ENCODE peak calls at places on chromosomes 7 and 10, in seven cellular contexts. One of them, this sample, is unnamed.

GRCh38 chr7:43570688-43571365 is 12.1 kb upstream of the STK17A start:
- DNase-seq in AG04450: no peak
- DNase-seq in body of pancreas: no peak
- DNase-seq in ovary: no peak
- DNase-seq in lower lobe of right lung: no peak
- DNase-seq in CD8-positive, alpha-beta T cell: no peak
- DNase-seq in tibial nerve: no peak
- DNase-seq in this sample: no peak

GRCh38 chr7:40058636-40059035 is 75.8 kb downstream of the MPLKIP start:
- DNase-seq in AG04450: no peak
- DNase-seq in body of pancreas: no peak
- DNase-seq in ovary: no peak
- DNase-seq in lower lobe of right lung: no peak
- DNase-seq in CD8-positive, alpha-beta T cell: no peak
- DNase-seq in tibial nerve: no peak
- DNase-seq in this sample: no peak

GRCh38 chr7:151017370-151017952 is 6.8 kb downstream of the ATG9B start:
- DNase-seq in AG04450: no peak
- DNase-seq in body of pancreas: no peak
- DNase-seq in ovary: no peak
- DNase-seq in lower lobe of right lung: no peak
- DNase-seq in CD8-positive, alpha-beta T cell: no peak
- DNase-seq in tibial nerve: no peak
- DNase-seq in this sample: no peak

GRCh38 chr10:13589316-13589715 is 2.6 kb downstream of the PRPF18 start:
- DNase-seq in AG04450: no peak
- DNase-seq in body of pancreas: no peak
- DNase-seq in ovary: no peak
- DNase-seq in lower lobe of right lung: no peak
- DNase-seq in CD8-positive, alpha-beta T cell: no peak
- DNase-seq in tibial nerve: no peak
- DNase-seq in this sample: no peak

GRCh38 chr7:43926193-43927043 is at the start of gene UBE2D4:
- DNase-seq in AG04450: no peak
- DNase-seq in body of pancreas: peak; percentile 92
- DNase-seq in ovary: peak; percentile 85
- DNase-seq in lower lobe of right lung: peak; percentile 93
- DNase-seq in CD8-positive, alpha-beta T cell: peak; percentile 80
- DNase-seq in tibial nerve: peak; percentile 68
- DNase-seq in this sample: peak; percentile 81

GRCh38 chr7:37113661-37114355 is 334.9 kb downstream of the ELMO1 start:
- DNase-seq in AG04450: no peak
- DNase-seq in body of pancreas: no peak
- DNase-seq in ovary: no peak
- DNase-seq in lower lobe of right lung: no peak
- DNase-seq in CD8-positive, alpha-beta T cell: no peak
- DNase-seq in tibial nerve: no peak
- DNase-seq in this sample: no peak

GRCh38 chr10:79399242-79399831 is 46.1 kb downstream of the ZCCHC24 start:
- DNase-seq in AG04450: peak; percentile 92
- DNase-seq in body of pancreas: peak; percentile 76
- DNase-seq in ovary: peak; percentile 93
- DNase-seq in lower lobe of right lung: peak; percentile 86
- DNase-seq in CD8-positive, alpha-beta T cell: no peak
- DNase-seq in tibial nerve: peak; percentile 89
- DNase-seq in this sample: peak; percentile 92

GRCh38 chr10:72062341-72062740 is 26.0 kb downstream of the SPOCK2 start:
- DNase-seq in AG04450: no peak
- DNase-seq in body of pancreas: no peak
- DNase-seq in ovary: peak; percentile 32
- DNase-seq in lower lobe of right lung: no peak
- DNase-seq in CD8-positive, alpha-beta T cell: no peak
- DNase-seq in tibial nerve: no peak
- DNase-seq in this sample: no peak

GRCh38 chr10:101287922-101288638 is 58.8 kb upstream of the LBX1 start:
- DNase-seq in AG04450: no peak
- DNase-seq in body of pancreas: peak; percentile 37
- DNase-seq in ovary: no peak
- DNase-seq in lower lobe of right lung: no peak
- DNase-seq in CD8-positive, alpha-beta T cell: no peak
- DNase-seq in tibial nerve: no peak
- DNase-seq in this sample: no peak
- TF ChIP-seq CTCF in AG04450: peak; percentile 52
- TF ChIP-seq CTCF in body of pancreas: no peak
- TF ChIP-seq CTCF in ovary: no peak
- TF ChIP-seq CTCF in lower lobe of right lung: no peak
- TF ChIP-seq CTCF in CD8-positive, alpha-beta T cell: no peak
- TF ChIP-seq CTCF in tibial nerve: no peak
- TF ChIP-seq CTCF in this sample: no peak

GRCh38 chr10:6162589-6163356 is 40.0 kb upstream of the PFKFB3 start:
- DNase-seq in AG04450: no peak
- DNase-seq in body of pancreas: peak; percentile 34
- DNase-seq in ovary: peak; percentile 79
- DNase-seq in lower lobe of right lung: no peak
- DNase-seq in CD8-positive, alpha-beta T cell: no peak
- DNase-seq in tibial nerve: no peak
- DNase-seq in this sample: no peak
- H3K4me3 ChIP-seq in AG04450: no peak overlapping the region
- H3K4me3 ChIP-seq in body of pancreas: no peak overlapping the region
- H3K4me3 ChIP-seq in ovary: peak overlapping the region; percentile 75
- H3K4me3 ChIP-seq in lower lobe of right lung: peak overlapping the region; percentile 93
- H3K4me3 ChIP-seq in CD8-positive, alpha-beta T cell: peak overlapping the region; percentile 47
- H3K4me3 ChIP-seq in tibial nerve: peak overlapping the region; percentile 87
- H3K4me3 ChIP-seq in this sample: peak overlapping the region; percentile 97

DNA sequence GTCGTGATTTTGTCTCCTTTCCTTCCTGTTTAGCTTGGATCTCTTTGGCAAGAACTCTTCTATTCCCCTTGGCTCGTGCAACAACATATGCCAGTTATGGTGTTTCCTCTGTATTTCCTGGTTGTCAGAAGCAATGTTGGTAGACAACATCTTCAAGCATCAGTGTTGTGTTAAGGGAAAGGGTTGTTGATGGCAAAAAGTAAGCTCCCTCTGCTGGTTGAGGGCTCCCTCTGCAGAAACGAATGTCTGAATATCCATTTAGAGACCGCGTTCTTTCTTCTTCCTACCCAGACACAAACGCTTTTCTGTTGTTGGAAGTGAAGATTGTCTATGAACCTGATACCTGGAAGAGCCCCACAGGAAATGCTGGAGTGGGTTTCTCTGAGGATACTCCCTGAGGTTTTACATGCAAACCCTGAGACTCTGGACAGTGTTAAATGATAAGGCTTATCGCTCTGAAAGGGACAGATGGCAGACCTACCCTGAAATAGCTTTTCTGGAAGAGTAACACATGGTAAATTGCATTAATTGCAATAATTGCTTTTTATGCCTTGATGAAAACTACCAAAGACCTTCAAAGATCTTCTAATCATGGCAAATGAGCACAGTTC is 23.6 kb upstream of the C1QL3 start:
- DNase-seq in AG04450: no peak
- DNase-seq in body of pancreas: peak; percentile 10
- DNase-seq in ovary: no peak
- DNase-seq in lower lobe of right lung: no peak
- DNase-seq in CD8-positive, alpha-beta T cell: no peak
- DNase-seq in tibial nerve: no peak
- DNase-seq in this sample: no peak
- H3K27ac ChIP-seq in AG04450: no peak overlapping the region
- H3K27ac ChIP-seq in body of pancreas: no peak overlapping the region
- H3K27ac ChIP-seq in ovary: no peak overlapping the region
- H3K27ac ChIP-seq in lower lobe of right lung: no peak overlapping the region
- H3K27ac ChIP-seq in CD8-positive, alpha-beta T cell: no peak overlapping the region
- H3K27ac ChIP-seq in tibial nerve: no peak overlapping the region
- H3K27ac ChIP-seq in this sample: no peak overlapping the region

DNA sequence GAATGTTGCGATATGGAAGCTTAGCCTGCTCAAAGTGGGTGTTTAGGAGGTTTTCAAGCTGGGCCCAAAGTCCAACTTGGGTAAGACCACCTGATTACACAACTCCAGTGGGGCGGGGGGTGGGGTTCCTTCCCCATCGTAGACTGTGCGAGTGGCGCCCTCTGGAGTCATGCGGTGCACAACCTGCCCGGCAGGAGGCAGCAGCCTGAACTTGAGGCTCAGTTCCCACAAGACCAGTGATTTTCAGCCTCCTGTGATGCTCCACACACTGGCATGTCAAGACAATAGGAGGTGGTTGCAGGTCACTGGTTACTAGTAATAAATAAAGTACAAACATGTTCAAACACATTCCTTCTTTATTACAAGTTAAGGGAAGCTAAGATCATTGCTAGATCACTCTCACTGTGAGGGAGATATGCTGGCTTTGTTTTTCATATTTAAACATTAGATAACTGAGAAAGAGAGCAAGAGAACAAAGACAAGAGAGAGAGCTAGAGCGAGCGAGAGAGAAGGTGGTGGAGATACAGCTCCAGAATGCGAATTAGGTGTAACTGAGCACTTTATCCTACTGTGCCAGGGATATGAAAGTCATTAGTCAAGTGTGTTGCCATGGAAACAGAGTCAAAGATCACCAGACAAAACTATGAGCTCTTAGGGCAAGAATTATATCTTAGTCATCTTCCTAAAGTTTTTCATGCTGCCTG is 97.4 kb upstream of the BMPER start:
- DNase-seq in AG04450: no peak
- DNase-seq in body of pancreas: no peak
- DNase-seq in ovary: no peak
- DNase-seq in lower lobe of right lung: no peak
- DNase-seq in CD8-positive, alpha-beta T cell: no peak
- DNase-seq in tibial nerve: no peak
- DNase-seq in this sample: peak; percentile 18
- TF ChIP-seq CTCF in AG04450: peak; percentile 42
- TF ChIP-seq CTCF in body of pancreas: no peak
- TF ChIP-seq CTCF in ovary: no peak
- TF ChIP-seq CTCF in lower lobe of right lung: no peak
- TF ChIP-seq CTCF in CD8-positive, alpha-beta T cell: no peak
- TF ChIP-seq CTCF in tibial nerve: no peak
- TF ChIP-seq CTCF in this sample: peak; percentile 19

DNA sequence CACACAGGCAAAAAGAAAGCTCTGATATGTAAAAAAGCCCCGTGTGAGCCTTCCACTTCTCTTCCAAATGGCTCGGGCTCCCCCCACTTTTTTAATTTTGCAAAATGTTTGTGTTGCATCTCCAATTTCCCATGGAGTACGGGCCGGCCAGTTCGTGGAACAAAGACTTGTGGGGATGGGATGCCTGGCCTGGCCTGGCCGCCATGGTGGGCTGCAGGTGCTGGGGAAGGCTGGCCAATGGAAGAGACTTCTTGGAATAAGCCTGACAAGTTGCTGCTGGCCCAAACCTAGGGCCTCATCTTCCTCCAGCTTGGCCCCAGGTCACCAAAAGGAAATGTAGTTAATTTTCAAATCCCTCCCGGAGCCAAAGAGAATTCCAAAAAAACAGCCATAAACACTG is 129.0 kb upstream of the HABP2 start:
- DNase-seq in AG04450: no peak
- DNase-seq in body of pancreas: no peak
- DNase-seq in ovary: no peak
- DNase-seq in lower lobe of right lung: no peak
- DNase-seq in CD8-positive, alpha-beta T cell: no peak
- DNase-seq in tibial nerve: no peak
- DNase-seq in this sample: no peak
- H3K4me3 ChIP-seq in AG04450: no peak overlapping the region
- H3K4me3 ChIP-seq in body of pancreas: no peak overlapping the region
- H3K4me3 ChIP-seq in ovary: no peak overlapping the region
- H3K4me3 ChIP-seq in lower lobe of right lung: no peak overlapping the region
- H3K4me3 ChIP-seq in CD8-positive, alpha-beta T cell: no peak overlapping the region
- H3K4me3 ChIP-seq in tibial nerve: no peak overlapping the region
- H3K4me3 ChIP-seq in this sample: no peak overlapping the region

GRCh38 chr10:122254831-122255230 is 16.3 kb upstream of the BTBD16 start:
- DNase-seq in AG04450: no peak
- DNase-seq in body of pancreas: no peak
- DNase-seq in ovary: no peak
- DNase-seq in lower lobe of right lung: no peak
- DNase-seq in CD8-positive, alpha-beta T cell: no peak
- DNase-seq in tibial nerve: no peak
- DNase-seq in this sample: no peak
- H3K27ac ChIP-seq in AG04450: no peak overlapping the region
- H3K27ac ChIP-seq in body of pancreas: no peak overlapping the region
- H3K27ac ChIP-seq in ovary: no peak overlapping the region
- H3K27ac ChIP-seq in lower lobe of right lung: no peak overlapping the region
- H3K27ac ChIP-seq in CD8-positive, alpha-beta T cell: no peak overlapping the region
- H3K27ac ChIP-seq in tibial nerve: no peak overlapping the region
- H3K27ac ChIP-seq in this sample: peak overlapping the region; percentile 11

DNA sequence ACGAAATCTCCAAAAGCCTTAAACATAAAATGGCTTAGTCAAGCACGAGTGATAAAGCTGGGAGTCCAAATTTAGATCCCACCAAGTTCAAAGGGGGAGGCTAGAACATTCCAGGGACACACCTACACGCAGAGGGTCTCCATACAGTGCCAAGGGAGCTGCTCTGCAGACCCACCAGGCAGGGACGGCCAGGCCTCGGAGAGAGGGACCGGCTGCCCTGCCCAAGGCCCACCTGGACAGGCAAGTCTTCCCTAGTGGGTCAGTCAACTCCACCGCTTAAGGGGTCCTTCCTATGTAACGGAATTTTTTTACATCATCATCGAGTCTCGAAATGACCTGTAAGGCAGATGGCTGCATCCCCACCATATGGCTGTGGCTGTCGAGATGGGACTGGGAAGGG is 28.5 kb downstream of the AMZ1 start:
- DNase-seq in AG04450: no peak
- DNase-seq in body of pancreas: no peak
- DNase-seq in ovary: no peak
- DNase-seq in lower lobe of right lung: no peak
- DNase-seq in CD8-positive, alpha-beta T cell: no peak
- DNase-seq in tibial nerve: no peak
- DNase-seq in this sample: no peak
- TF ChIP-seq CTCF in AG04450: no peak
- TF ChIP-seq CTCF in body of pancreas: no peak
- TF ChIP-seq CTCF in ovary: no peak
- TF ChIP-seq CTCF in lower lobe of right lung: no peak
- TF ChIP-seq CTCF in CD8-positive, alpha-beta T cell: no peak
- TF ChIP-seq CTCF in tibial nerve: no peak
- TF ChIP-seq CTCF in this sample: no peak

DNA sequence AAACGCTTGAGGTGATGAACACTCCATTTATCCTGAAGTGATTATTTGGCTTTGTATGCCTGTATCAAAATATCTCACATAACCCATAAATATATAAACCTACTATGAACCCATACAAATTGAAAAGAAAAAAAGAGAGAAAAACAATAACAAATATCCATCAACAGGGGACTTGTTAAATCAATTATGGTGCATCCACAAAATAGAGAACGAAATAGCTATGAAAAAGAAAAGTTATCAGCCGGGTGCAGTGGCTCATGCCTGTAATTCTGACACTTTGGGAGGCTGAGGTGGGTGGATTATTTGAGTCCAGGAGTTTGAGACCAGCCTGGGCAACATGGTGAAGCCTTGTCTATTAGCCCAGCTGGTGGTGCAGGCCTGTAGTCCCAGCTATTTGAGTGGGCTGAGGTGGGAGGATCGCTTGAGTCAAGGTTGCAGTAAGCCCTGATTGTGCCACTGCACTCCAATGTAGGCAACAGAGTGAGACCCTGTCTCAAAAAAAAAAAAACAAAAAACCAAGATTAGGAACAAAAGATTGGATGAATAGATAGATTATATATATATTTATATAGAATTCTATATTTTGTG is 30.6 kb upstream of the IFRD1 start:
- DNase-seq in AG04450: no peak
- DNase-seq in body of pancreas: no peak
- DNase-seq in ovary: no peak
- DNase-seq in lower lobe of right lung: no peak
- DNase-seq in CD8-positive, alpha-beta T cell: no peak
- DNase-seq in tibial nerve: no peak
- DNase-seq in this sample: no peak
- H3K4me3 ChIP-seq in AG04450: no peak overlapping the region
- H3K4me3 ChIP-seq in body of pancreas: no peak overlapping the region
- H3K4me3 ChIP-seq in ovary: no peak overlapping the region
- H3K4me3 ChIP-seq in lower lobe of right lung: no peak overlapping the region
- H3K4me3 ChIP-seq in CD8-positive, alpha-beta T cell: no peak overlapping the region
- H3K4me3 ChIP-seq in tibial nerve: no peak overlapping the region
- H3K4me3 ChIP-seq in this sample: no peak overlapping the region

This sample was measured in heart right ventricle.